ENCODE peak calls at places on chromosomes 2 and 18, in five cellular contexts. Y, M, G, W and D are unnamed samples.

GRCh38 chr2:68043719-68044498 is 18.9 kb downstream of the C1D start:
- DNase-seq in G (no peak), M (no peak), W (no peak), Y (no peak), D (no peak)

GRCh38 chr2:19843992-19844515 is 57.7 kb downstream of the TTC32 start:
- DNase-seq in M (no peak), Y (no peak), W (no peak), G (no peak), D (no peak)

GRCh38 chr18:53421869-53422268 is 802.6 kb downstream of the MBD2 start:
- DNase-seq in G (no peak), Y (no peak), M (no peak), W (no peak), D (no peak)

GRCh38 chr2:71727562-71727961 is 274.2 kb downstream of the DYSF start:
- DNase-seq in M (no peak), Y (no peak), W (no peak), G (no peak), D (no peak)

GRCh38 chr2:173232956-173233744 is 121.5 kb upstream of the CDCA7 start:
- DNase-seq in W (no peak), Y (no peak), M (no peak), G (no peak), D (no peak)

GRCh38 chr2:33812707-33813106 is 213.6 kb upstream of the FAM98A start:
- DNase-seq in Y (no peak), G (no peak), W (no peak), M (no peak), D (no peak)

GRCh38 chr2:168210216-168210897 is 37.0 kb downstream of the STK39 start:
- DNase-seq in G (no peak), M (no peak), W (peak), Y (no peak), D (no peak)

GRCh38 chr2:16137080-16137755 is 196.9 kb downstream of the MYCN start:
- DNase-seq in Y (no peak), M (no peak), G (no peak), W (no peak), D (no peak)

GRCh38 chr2:126776255-126776654 is 120.3 kb downstream of the GYPC start:
- DNase-seq in Y (no peak), W (no peak), G (no peak), M (no peak), D (no peak)

GRCh38 chr2:118853647-118854367 is 6.4 kb upstream of the EN1 start:
- DNase-seq in G (no peak), M (no peak), W (no peak), Y (no peak), D (no peak)

GRCh38 chr18:4444306-4444705 is 10.8 kb downstream of the DLGAP1 start:
- DNase-seq in M (no peak), G (no peak), Y (no peak), W (no peak), D (no peak)

GRCh38 chr18:79404567-79404910 is 8.8 kb downstream of the NFATC1 start:
- DNase-seq in Y (peak), G (peak), W (peak), M (no peak), D (peak)

GRCh38 chr2:96762529-96763253 is 2.0 kb downstream of the CNNM4 start:
- DNase-seq in G (no peak), M (no peak), W (no peak), Y (no peak), D (no peak)

GRCh38 chr2:241194811-241195210 is 6.3 kb downstream of the ANO7 start:
- DNase-seq in M (no peak), Y (no peak), W (no peak), G (peak), D (no peak)

GRCh38 chr2:676647-677055 is 555 bp downstream of the TMEM18 start:
- DNase-seq in M (peak), G (peak), W (peak), Y (peak), D (peak)

GRCh38 chr2:202178342-202178958 is 59.9 kb downstream of the SUMO1 start:
- DNase-seq in M (no peak), W (peak), G (no peak), Y (no peak), D (no peak)

GRCh38 chr2:105517814-105518705 is 119.2 kb upstream of the FHL2 start:
- DNase-seq in Y (peak), G (peak), W (no peak), M (no peak), D (no peak)

GRCh38 chr2:186459009-186459408 is 27.1 kb upstream of the ZC3H15 start:
- DNase-seq in M (no peak), G (no peak), Y (no peak), W (no peak), D (no peak)

GRCh38 chr2:85231952-85232351 is 95.8 kb downstream of the TGOLN2 start:
- DNase-seq in M (no peak), Y (no peak), G (no peak), W (no peak), D (peak)